ENCODE peak calls at places on chromosome 10, in nine cellular contexts. S is type B pancreatic cell, G is cardiac fibroblast, D is AG10803, U is WERI-Rb-1, A is GM06990, Z is HFF-Myc, B is body of pancreas, F is Peyer's patch. O is an unnamed sample.

GRCh38 chr10:24820616-24821015 is 96.9 kb upstream of the ARHGAP21 start:
- DNase-seq in F (no peak), U (no peak), A (no peak), Z (no peak), G (no peak), D (no peak), S (no peak), B (peak; percentile 16), O (no peak)

GRCh38 chr10:6275022-6275997 is 72.6 kb downstream of the PFKFB3 start:
- DNase-seq in U (no peak), A (peak; percentile 73), S (no peak), B (peak; percentile 76), Z (peak; percentile 95), G (peak; percentile 96), F (peak; percentile 87), D (peak; percentile 99), O (peak; percentile 99)

GRCh38 chr10:29811751-29812427 is 177.1 kb upstream of the SVIL start:
- DNase-seq in G (peak; percentile 95), Z (peak; percentile 83), S (no peak), B (peak; percentile 68), A (no peak), D (peak; percentile 97), F (no peak), U (no peak), O (peak; percentile 96)

GRCh38 chr10:92857904-92858514 is 9.7 kb downstream of the EXOC6 start:
- DNase-seq in F (no peak), S (no peak), G (no peak), A (no peak), D (no peak), Z (no peak), U (no peak), B (no peak), O (no peak)

GRCh38 chr10:11397980-11398580 is 213.4 kb downstream of the USP6NL start:
- DNase-seq in D (peak; percentile 17), G (peak; percentile 31), A (no peak), F (no peak), S (no peak), Z (no peak), B (no peak), U (no peak), O (no peak)

GRCh38 chr10:108374991-108375390 is 1210.5 kb upstream of the SORCS1 start:
- DNase-seq in G (no peak), D (no peak), A (no peak), S (no peak), F (no peak), Z (no peak), B (no peak), U (no peak), O (no peak)

GRCh38 chr10:20228748-20229147 is 412.5 kb downstream of the PLXDC2 start:
- DNase-seq in D (no peak), B (no peak), A (no peak), G (no peak), Z (no peak), S (no peak), U (no peak), F (no peak), O (no peak)

GRCh38 chr10:129971381-129972144 is 7.5 kb upstream of the EBF3 start:
- DNase-seq in G (peak; percentile 72), B (peak; percentile 52), S (peak; percentile 80), D (peak; percentile 51), U (peak; percentile 71), A (peak; percentile 63), F (no peak), Z (no peak), O (no peak)

GRCh38 chr10:70692043-70692603 is 19.8 kb downstream of the ADAMTS14 start:
- DNase-seq in Z (no peak), B (no peak), G (no peak), F (no peak), D (no peak), A (no peak), S (no peak), U (no peak), O (no peak)

GRCh38 chr10:81873932-81874816 is 820 bp upstream of the NRG3 start:
- DNase-seq in B (peak; percentile 58), U (peak; percentile 78), F (no peak), Z (no peak), D (no peak), S (peak; percentile 88), G (peak; percentile 54), A (no peak), O (no peak)

GRCh38 chr10:69934768-69935167 is 117.9 kb upstream of the MACROH2A2 start:
- DNase-seq in G (no peak), U (no peak), B (no peak), D (no peak), S (no peak), A (no peak), F (no peak), Z (no peak), O (no peak)

GRCh38 chr10:110388682-110389052 is 83.9 kb upstream of the SMNDC1 start:
- DNase-seq in A (no peak), S (no peak), Z (no peak), B (no peak), F (no peak), U (peak; percentile 79), G (no peak), D (no peak), O (no peak)
- TF ChIP-seq CTCF in A (no peak), S (peak; percentile 41), Z (peak; percentile 31), B (no peak), F (no peak), U (peak; percentile 58), G (peak; percentile 42), D (no peak), O (peak; percentile 43)

DNA sequence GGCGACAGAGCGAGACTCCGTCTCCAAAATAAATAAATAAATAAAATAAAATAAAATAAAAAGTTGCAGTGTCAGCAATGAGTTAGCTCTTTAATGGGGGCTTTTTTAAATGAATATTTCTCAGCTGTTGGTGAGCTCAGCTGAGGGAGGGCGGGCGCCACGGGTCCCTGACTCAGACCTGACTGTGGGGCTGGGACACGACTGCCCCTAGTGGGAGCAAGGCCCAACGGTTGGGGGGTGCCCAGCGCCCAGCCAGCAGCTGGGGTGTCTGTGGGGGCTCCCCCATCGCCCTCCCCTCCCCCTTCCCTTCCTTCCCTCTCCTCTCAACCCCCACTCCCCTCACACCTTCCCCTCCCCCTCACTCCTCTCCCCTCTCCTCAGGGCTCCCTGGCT is 46.6 kb downstream of the PWWP2B start:
- DNase-seq in Z (no peak), S (no peak), G (peak; percentile 34), B (no peak), D (peak; percentile 23), F (peak; percentile 72), U (peak; percentile 72), A (no peak), O (peak; percentile 29)
- TF ChIP-seq CTCF in Z (peak; percentile 44), S (peak; percentile 59), G (peak; percentile 51), B (peak; percentile 26), D (peak; percentile 53), F (no peak), U (peak; percentile 81), A (peak; percentile 49), O (peak; percentile 74)

DNA sequence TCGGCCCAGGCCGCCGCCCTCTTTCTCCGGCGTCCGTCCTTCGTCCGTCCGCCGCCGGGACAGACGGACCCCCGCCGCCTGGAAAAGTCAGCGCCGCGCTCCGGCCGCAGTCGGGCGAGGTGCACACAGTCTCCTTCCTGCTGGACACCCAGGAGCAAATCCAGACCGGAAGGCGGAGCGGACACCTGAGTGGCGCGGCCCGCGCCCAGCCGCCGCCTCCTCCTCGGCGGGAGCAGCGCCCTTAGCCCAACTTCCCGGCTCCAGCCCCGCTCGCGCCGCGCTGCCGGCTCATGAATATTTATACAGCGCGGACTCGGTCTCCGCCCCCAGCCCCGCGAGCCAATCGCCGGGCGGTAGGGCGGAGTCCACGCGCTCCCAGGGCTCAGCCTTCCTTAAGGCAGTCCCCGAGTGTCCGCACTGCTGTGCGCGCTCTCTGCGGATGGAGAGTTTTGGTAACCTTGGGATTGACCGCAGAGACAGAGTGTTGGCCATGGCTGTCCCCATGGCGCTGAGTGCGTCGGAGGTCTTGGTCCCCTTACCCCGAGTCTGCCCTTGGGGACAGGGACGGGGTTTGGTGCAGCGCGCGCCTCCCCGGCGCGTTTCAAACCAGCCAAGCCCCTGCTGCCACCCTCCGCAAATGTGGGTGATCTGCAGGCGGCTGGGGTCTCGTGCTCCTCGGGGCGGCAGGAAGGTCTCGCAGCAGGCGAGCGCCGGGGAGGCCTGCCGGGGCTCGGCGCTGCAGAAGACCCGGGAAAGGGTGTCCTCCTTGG is at the start of gene FZD8:
- DNase-seq in Z (peak; percentile 17), B (peak; percentile 94), U (peak; percentile 88), D (peak; percentile 91), G (peak; percentile 94), F (peak; percentile 79), A (peak; percentile 85), S (peak; percentile 92), O (peak; percentile 57)
- TF ChIP-seq CTCF in Z (no peak), B (no peak), U (peak; percentile 23), D (no peak), G (no peak), F (peak; percentile 0), A (peak; percentile 12), S (peak; percentile 58), O (no peak)

GRCh38 chr10:72323108-72323932 is 31.4 kb downstream of the DNAJB12 start:
- DNase-seq in Z (no peak), U (no peak), S (no peak), G (no peak), D (no peak), B (no peak), F (no peak), A (no peak), O (no peak)
- TF ChIP-seq CTCF in Z (no peak), U (no peak), S (no peak), G (no peak), D (no peak), B (no peak), F (no peak), A (no peak), O (no peak)

DNA sequence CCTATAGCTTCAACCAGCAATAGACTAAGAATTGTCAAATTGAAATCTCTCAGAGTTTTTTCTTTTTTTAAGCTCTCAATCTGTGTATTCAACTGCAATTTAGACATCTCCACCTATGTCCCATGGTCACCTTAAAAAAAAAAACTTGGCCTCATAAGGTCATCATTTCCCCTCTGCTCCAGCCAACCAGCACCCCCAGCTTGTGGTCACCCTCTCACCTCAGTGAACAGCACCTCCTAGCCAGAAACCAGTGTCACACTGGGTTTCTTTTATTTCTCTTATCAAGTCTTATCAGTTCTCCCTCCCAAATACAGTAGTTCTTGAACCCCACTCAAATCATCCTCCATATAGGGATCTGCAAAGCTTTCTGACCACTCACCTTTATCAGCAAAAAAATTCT is 4.0 kb downstream of the ITGB1 start:
- DNase-seq in S (no peak), F (no peak), A (no peak), B (no peak), Z (no peak), U (no peak), G (no peak), D (no peak), O (no peak)
- TF ChIP-seq CTCF in S (no peak), F (no peak), A (peak; percentile 30), B (no peak), Z (no peak), U (no peak), G (peak; percentile 5), D (no peak), O (peak; percentile 10)

O was measured in HFFc6.